ENCODE peak calls at places on chromosome 9, in eight cellular contexts. One of them, this sample, is unnamed.

GRCh38 chr9:18331808-18332209 is 142.1 kb upstream of the ADAMTSL1 start:
- DNase-seq in uterus: no peak
- DNase-seq in AG10803: no peak
- DNase-seq in GM12865: no peak
- DNase-seq in astrocyte of the spinal cord: peak; percentile 52
- DNase-seq in astrocyte: peak; percentile 64
- DNase-seq in hepatocyte: no peak
- DNase-seq in fibroblast of mammary gland: no peak
- DNase-seq in this sample: no peak

GRCh38 chr9:77648458-77649108 is 461 bp upstream of the GNA14 start:
- DNase-seq in uterus: peak; percentile 65
- DNase-seq in AG10803: no peak
- DNase-seq in GM12865: no peak
- DNase-seq in astrocyte of the spinal cord: peak; percentile 10
- DNase-seq in astrocyte: peak; percentile 11
- DNase-seq in hepatocyte: peak; percentile 61
- DNase-seq in fibroblast of mammary gland: no peak
- DNase-seq in this sample: peak; percentile 84

GRCh38 chr9:124665391-124666058 is 105.6 kb downstream of the NR6A1 start:
- DNase-seq in uterus: no peak
- DNase-seq in AG10803: peak; percentile 66
- DNase-seq in GM12865: no peak
- DNase-seq in astrocyte of the spinal cord: peak; percentile 80
- DNase-seq in astrocyte: peak; percentile 86
- DNase-seq in hepatocyte: peak; percentile 11
- DNase-seq in fibroblast of mammary gland: peak; percentile 80
- DNase-seq in this sample: no peak

GRCh38 chr9:129446828-129447550 is 173.9 kb downstream of the C9orf50 start:
- DNase-seq in uterus: no peak
- DNase-seq in AG10803: no peak
- DNase-seq in GM12865: no peak
- DNase-seq in astrocyte of the spinal cord: no peak
- DNase-seq in astrocyte: no peak
- DNase-seq in hepatocyte: no peak
- DNase-seq in fibroblast of mammary gland: peak; percentile 18
- DNase-seq in this sample: no peak

GRCh38 chr9:17462869-17463464 is 115.9 kb upstream of the SH3GL2 start:
- DNase-seq in uterus: peak; percentile 15
- DNase-seq in AG10803: peak; percentile 65
- DNase-seq in GM12865: peak; percentile 52
- DNase-seq in astrocyte of the spinal cord: peak; percentile 76
- DNase-seq in astrocyte: peak; percentile 16
- DNase-seq in hepatocyte: peak; percentile 80
- DNase-seq in fibroblast of mammary gland: peak; percentile 76
- DNase-seq in this sample: peak; percentile 12

GRCh38 chr9:128416014-128416413 is 4.6 kb upstream of the CERCAM start:
- DNase-seq in uterus: no peak
- DNase-seq in AG10803: no peak
- DNase-seq in GM12865: no peak
- DNase-seq in astrocyte of the spinal cord: no peak
- DNase-seq in astrocyte: no peak
- DNase-seq in hepatocyte: no peak
- DNase-seq in fibroblast of mammary gland: no peak
- DNase-seq in this sample: peak; percentile 18

GRCh38 chr9:132075853-132076252 is 3.8 kb downstream of the MED27 start:
- DNase-seq in uterus: no peak
- DNase-seq in AG10803: no peak
- DNase-seq in GM12865: no peak
- DNase-seq in astrocyte of the spinal cord: no peak
- DNase-seq in astrocyte: no peak
- DNase-seq in hepatocyte: no peak
- DNase-seq in fibroblast of mammary gland: no peak
- DNase-seq in this sample: no peak

GRCh38 chr9:34796924-34797323 is 87.0 kb upstream of the CCL21 start:
- DNase-seq in uterus: no peak
- DNase-seq in AG10803: no peak
- DNase-seq in GM12865: no peak
- DNase-seq in astrocyte of the spinal cord: no peak
- DNase-seq in astrocyte: no peak
- DNase-seq in hepatocyte: no peak
- DNase-seq in fibroblast of mammary gland: no peak
- DNase-seq in this sample: peak; percentile 29

GRCh38 chr9:126347911-126348760 is 21.5 kb downstream of the MVB12B start:
- DNase-seq in uterus: no peak
- DNase-seq in AG10803: no peak
- DNase-seq in GM12865: no peak
- DNase-seq in astrocyte of the spinal cord: peak; percentile 17
- DNase-seq in astrocyte: no peak
- DNase-seq in hepatocyte: no peak
- DNase-seq in fibroblast of mammary gland: no peak
- DNase-seq in this sample: peak; percentile 66

GRCh38 chr9:113395000-113395861 is 5.9 kb downstream of the ALAD start:
- DNase-seq in uterus: no peak
- DNase-seq in AG10803: no peak
- DNase-seq in GM12865: no peak
- DNase-seq in astrocyte of the spinal cord: no peak
- DNase-seq in astrocyte: no peak
- DNase-seq in hepatocyte: no peak
- DNase-seq in fibroblast of mammary gland: no peak
- DNase-seq in this sample: no peak

GRCh38 chr9:68825755-68826500 is 120.9 kb downstream of the PIP5K1B start:
- DNase-seq in uterus: no peak
- DNase-seq in AG10803: no peak
- DNase-seq in GM12865: no peak
- DNase-seq in astrocyte of the spinal cord: no peak
- DNase-seq in astrocyte: no peak
- DNase-seq in hepatocyte: no peak
- DNase-seq in fibroblast of mammary gland: no peak
- DNase-seq in this sample: peak; percentile 13

GRCh38 chr9:21690561-21690960 is 111.9 kb upstream of the MTAP start:
- DNase-seq in uterus: no peak
- DNase-seq in AG10803: peak; percentile 56
- DNase-seq in GM12865: no peak
- DNase-seq in astrocyte of the spinal cord: peak; percentile 68
- DNase-seq in astrocyte: peak; percentile 88
- DNase-seq in hepatocyte: no peak
- DNase-seq in fibroblast of mammary gland: peak; percentile 87
- DNase-seq in this sample: no peak

GRCh38 chr9:14433841-14434511 is 120.0 kb upstream of the NFIB start:
- DNase-seq in uterus: peak; percentile 44
- DNase-seq in AG10803: peak; percentile 63
- DNase-seq in GM12865: peak; percentile 23
- DNase-seq in astrocyte of the spinal cord: peak; percentile 73
- DNase-seq in astrocyte: peak; percentile 47
- DNase-seq in hepatocyte: peak; percentile 58
- DNase-seq in fibroblast of mammary gland: peak; percentile 80
- DNase-seq in this sample: no peak

GRCh38 chr9:27165670-27166069 is 56.6 kb downstream of the TEK start:
- DNase-seq in uterus: no peak
- DNase-seq in AG10803: no peak
- DNase-seq in GM12865: no peak
- DNase-seq in astrocyte of the spinal cord: no peak
- DNase-seq in astrocyte: no peak
- DNase-seq in hepatocyte: peak; percentile 12
- DNase-seq in fibroblast of mammary gland: no peak
- DNase-seq in this sample: peak; percentile 39

GRCh38 chr9:112925058-112925641 is 34.5 kb upstream of the SLC46A2 start:
- DNase-seq in uterus: no peak
- DNase-seq in AG10803: peak; percentile 24
- DNase-seq in GM12865: peak; percentile 51
- DNase-seq in astrocyte of the spinal cord: peak; percentile 13
- DNase-seq in astrocyte: peak; percentile 1
- DNase-seq in hepatocyte: peak; percentile 18
- DNase-seq in fibroblast of mammary gland: peak; percentile 63
- DNase-seq in this sample: peak; percentile 35

GRCh38 chr9:105064248-105065118 is 136.5 kb upstream of the ABCA1 start:
- DNase-seq in uterus: peak; percentile 88
- DNase-seq in AG10803: peak; percentile 99
- DNase-seq in GM12865: peak; percentile 27
- DNase-seq in astrocyte of the spinal cord: peak; percentile 98
- DNase-seq in astrocyte: peak; percentile 97
- DNase-seq in hepatocyte: peak; percentile 95
- DNase-seq in fibroblast of mammary gland: peak; percentile 96
- DNase-seq in this sample: peak; percentile 32

GRCh38 chr9:35791321-35791921 is at the start of gene NPR2:
- DNase-seq in uterus: peak; percentile 67
- DNase-seq in AG10803: peak; percentile 39
- DNase-seq in GM12865: no peak
- DNase-seq in astrocyte of the spinal cord: no peak
- DNase-seq in astrocyte: no peak
- DNase-seq in hepatocyte: peak; percentile 71
- DNase-seq in fibroblast of mammary gland: no peak
- DNase-seq in this sample: peak; percentile 91

GRCh38 chr9:99173570-99174504 is 47.9 kb downstream of the ALG2 start:
- DNase-seq in uterus: no peak
- DNase-seq in AG10803: no peak
- DNase-seq in GM12865: no peak
- DNase-seq in astrocyte of the spinal cord: no peak
- DNase-seq in astrocyte: no peak
- DNase-seq in hepatocyte: no peak
- DNase-seq in fibroblast of mammary gland: no peak
- DNase-seq in this sample: no peak

GRCh38 chr9:91900057-91900816 is 49.8 kb downstream of the ROR2 start:
- DNase-seq in uterus: no peak
- DNase-seq in AG10803: no peak
- DNase-seq in GM12865: no peak
- DNase-seq in astrocyte of the spinal cord: no peak
- DNase-seq in astrocyte: no peak
- DNase-seq in hepatocyte: peak; percentile 52
- DNase-seq in fibroblast of mammary gland: peak; percentile 33
- DNase-seq in this sample: peak; percentile 69

GRCh38 chr9:129988607-129989361 is 54.2 kb downstream of the FNBP1 start:
- DNase-seq in uterus: no peak
- DNase-seq in AG10803: no peak
- DNase-seq in GM12865: peak; percentile 96
- DNase-seq in astrocyte of the spinal cord: no peak
- DNase-seq in astrocyte: no peak
- DNase-seq in hepatocyte: no peak
- DNase-seq in fibroblast of mammary gland: no peak
- DNase-seq in this sample: no peak

GRCh38 chr9:115494958-115495690 is 377.2 kb upstream of the TNC start:
- DNase-seq in uterus: no peak
- DNase-seq in AG10803: no peak
- DNase-seq in GM12865: no peak
- DNase-seq in astrocyte of the spinal cord: no peak
- DNase-seq in astrocyte: no peak
- DNase-seq in hepatocyte: peak; percentile 38
- DNase-seq in fibroblast of mammary gland: no peak
- DNase-seq in this sample: no peak

GRCh38 chr9:137459601-137460362 is 648 bp upstream of the NSMF start:
- DNase-seq in uterus: no peak
- DNase-seq in AG10803: no peak
- DNase-seq in GM12865: no peak
- DNase-seq in astrocyte of the spinal cord: no peak
- DNase-seq in astrocyte: no peak
- DNase-seq in hepatocyte: no peak
- DNase-seq in fibroblast of mammary gland: no peak
- DNase-seq in this sample: peak; percentile 71
- H3K4me3 ChIP-seq in uterus: peak overlapping the region; percentile 54
- H3K4me3 ChIP-seq in AG10803: peak overlapping the region; percentile 54
- H3K4me3 ChIP-seq in GM12865: peak overlapping the region; percentile 49
- H3K4me3 ChIP-seq in astrocyte of the spinal cord: peak overlapping the region; percentile 28
- H3K4me3 ChIP-seq in astrocyte: no peak overlapping the region
- H3K4me3 ChIP-seq in hepatocyte: no peak overlapping the region
- H3K4me3 ChIP-seq in fibroblast of mammary gland: peak overlapping the region; percentile 35
- H3K4me3 ChIP-seq in this sample: no peak overlapping the region

DNA sequence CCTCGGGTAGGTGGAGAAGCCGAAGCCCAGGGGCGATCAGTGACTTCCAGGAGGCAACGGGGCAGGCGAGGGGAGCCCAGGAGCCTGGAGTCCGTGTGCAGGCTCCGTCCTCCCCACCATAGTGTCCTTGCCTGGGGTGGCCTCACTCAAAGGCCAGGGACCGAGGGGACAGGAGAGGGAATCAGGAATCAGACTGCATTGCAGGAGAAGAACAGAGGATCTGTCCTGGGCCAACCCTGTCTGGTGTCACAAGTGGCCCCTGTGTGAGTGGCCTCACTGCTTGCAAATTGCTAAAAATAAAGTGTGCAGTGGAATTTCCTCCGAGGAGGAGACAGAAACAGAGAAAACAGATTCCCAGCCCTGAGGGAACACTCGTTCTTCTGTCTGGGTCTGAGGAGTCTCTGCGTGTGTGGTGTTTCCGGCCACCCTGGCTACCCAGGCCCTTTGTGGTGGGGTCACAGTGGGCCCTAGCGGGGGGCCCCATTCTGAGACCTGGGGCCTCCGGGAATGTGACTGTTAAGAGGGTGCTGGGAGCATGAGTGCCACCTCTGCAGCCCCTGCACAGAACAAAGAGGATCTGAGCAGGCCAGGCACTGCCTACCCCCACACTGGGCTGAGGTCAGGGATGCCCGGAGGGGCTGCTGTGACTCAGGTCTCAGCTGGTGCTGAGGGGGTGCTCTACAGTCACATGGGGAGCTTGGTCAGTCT is 7.5 kb downstream of the TRAF1 start:
- DNase-seq in uterus: no peak
- DNase-seq in AG10803: no peak
- DNase-seq in GM12865: peak; percentile 21
- DNase-seq in astrocyte of the spinal cord: no peak
- DNase-seq in astrocyte: no peak
- DNase-seq in hepatocyte: no peak
- DNase-seq in fibroblast of mammary gland: no peak
- DNase-seq in this sample: no peak
- H3K4me3 ChIP-seq in uterus: no peak overlapping the region
- H3K4me3 ChIP-seq in AG10803: no peak overlapping the region
- H3K4me3 ChIP-seq in GM12865: peak overlapping the region; percentile 13
- H3K4me3 ChIP-seq in astrocyte of the spinal cord: no peak overlapping the region
- H3K4me3 ChIP-seq in astrocyte: no peak overlapping the region
- H3K4me3 ChIP-seq in hepatocyte: no peak overlapping the region
- H3K4me3 ChIP-seq in fibroblast of mammary gland: no peak overlapping the region
- H3K4me3 ChIP-seq in this sample: no peak overlapping the region

GRCh38 chr9:121246821-121247511 is 21.0 kb upstream of the GSN start:
- DNase-seq in uterus: peak; percentile 36
- DNase-seq in AG10803: peak; percentile 93
- DNase-seq in GM12865: no peak
- DNase-seq in astrocyte of the spinal cord: peak; percentile 95
- DNase-seq in astrocyte: peak; percentile 94
- DNase-seq in hepatocyte: no peak
- DNase-seq in fibroblast of mammary gland: peak; percentile 95
- DNase-seq in this sample: no peak
- H3K4me3 ChIP-seq in uterus: no peak overlapping the region
- H3K4me3 ChIP-seq in AG10803: no peak overlapping the region
- H3K4me3 ChIP-seq in GM12865: no peak overlapping the region
- H3K4me3 ChIP-seq in astrocyte of the spinal cord: no peak overlapping the region
- H3K4me3 ChIP-seq in astrocyte: peak overlapping the region; percentile 20
- H3K4me3 ChIP-seq in hepatocyte: no peak overlapping the region
- H3K4me3 ChIP-seq in fibroblast of mammary gland: no peak overlapping the region
- H3K4me3 ChIP-seq in this sample: no peak overlapping the region

DNA sequence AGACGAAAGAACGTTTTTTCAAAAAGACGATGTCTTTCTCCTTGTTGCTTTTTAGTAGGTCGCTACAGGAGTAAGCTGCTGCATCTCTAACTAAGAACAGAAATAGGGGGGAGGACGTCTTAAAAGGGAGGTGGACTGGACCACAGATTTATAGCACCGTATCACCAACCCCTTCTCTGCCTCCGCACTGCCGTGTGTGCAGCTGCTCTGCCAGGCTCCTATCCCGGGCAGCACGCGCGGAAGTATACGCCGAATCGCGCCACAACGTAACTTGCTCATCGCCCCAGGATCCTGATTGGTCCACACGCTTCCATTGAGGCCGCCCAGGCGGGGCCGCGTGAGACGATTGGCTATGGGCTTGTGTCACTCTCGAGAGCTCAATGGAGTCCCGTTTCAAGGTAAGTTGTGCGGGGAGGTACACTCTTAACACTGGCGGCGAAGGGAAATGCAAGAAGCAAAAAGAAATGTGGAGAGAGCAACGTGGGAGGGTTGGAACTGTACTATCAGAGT is at the start of gene ELAVL2:
- DNase-seq in uterus: peak; percentile 89
- DNase-seq in AG10803: peak; percentile 96
- DNase-seq in GM12865: no peak
- DNase-seq in astrocyte of the spinal cord: peak; percentile 99
- DNase-seq in astrocyte: peak; percentile 95
- DNase-seq in hepatocyte: peak; percentile 95
- DNase-seq in fibroblast of mammary gland: peak; percentile 89
- DNase-seq in this sample: peak; percentile 88
- H3K4me3 ChIP-seq in uterus: peak within 1 kb of the TSS; percentile 38
- H3K4me3 ChIP-seq in AG10803: peak within 1 kb of the TSS; percentile 65
- H3K4me3 ChIP-seq in GM12865: no peak within 1 kb of the TSS
- H3K4me3 ChIP-seq in astrocyte of the spinal cord: peak within 1 kb of the TSS; percentile 51
- H3K4me3 ChIP-seq in astrocyte: peak within 1 kb of the TSS; percentile 75
- H3K4me3 ChIP-seq in hepatocyte: peak within 1 kb of the TSS; percentile 53
- H3K4me3 ChIP-seq in fibroblast of mammary gland: peak within 1 kb of the TSS; percentile 44
- H3K4me3 ChIP-seq in this sample: peak within 1 kb of the TSS; percentile 47

This sample was measured in H7.